ENCODE peak calls at places on chromosomes 1 and 21, in seven cellular contexts. M, H, A, T, S, V and P are unnamed samples.

GRCh38 chr1:27527857-27528700 is 38.1 kb upstream of the WASF2 start:
- DNase-seq in M (no peak), H (no peak), A (peak), T (no peak), S (peak), V (peak), P (no peak)

GRCh38 chr1:224542783-224543440 is 73.2 kb upstream of the CNIH3 start:
- DNase-seq in M (no peak), H (peak), A (no peak), T (no peak), S (no peak), V (no peak), P (peak)

GRCh38 chr1:39526466-39527189 is 35.2 kb downstream of the BMP8A start:
- DNase-seq in M (no peak), H (no peak), A (no peak), T (no peak), S (no peak), V (no peak), P (no peak)

GRCh38 chr1:9071554-9072235 is 2.3 kb upstream of the SLC2A5 start:
- DNase-seq in M (no peak), H (no peak), A (no peak), T (no peak), S (no peak), V (no peak), P (no peak)

GRCh38 chr1:150009604-150010387 is 730 bp downstream of the OTUD7B start:
- DNase-seq in M (peak), H (peak), A (peak), T (no peak), S (no peak), V (no peak), P (peak)

GRCh38 chr1:234102591-234102990 is 198.1 kb downstream of the SLC35F3 start:
- DNase-seq in M (no peak), H (no peak), A (no peak), T (no peak), S (peak), V (no peak), P (peak)

GRCh38 chr21:44996983-44997936 is 57.4 kb downstream of the SLX9 start:
- DNase-seq in M (no peak), H (no peak), A (no peak), T (no peak), S (peak), V (no peak), P (no peak)

GRCh38 chr1:201636581-201636980 is 97.7 kb downstream of the NAV1 start:
- DNase-seq in M (no peak), H (peak), A (no peak), T (no peak), S (no peak), V (no peak), P (peak)

GRCh38 chr1:198125995-198126758 is 30.6 kb upstream of the NEK7 start:
- DNase-seq in M (no peak), H (peak), A (no peak), T (no peak), S (no peak), V (no peak), P (peak)

GRCh38 chr1:203536575-203536974 is 42.6 kb downstream of the OPTC start:
- DNase-seq in M (no peak), H (peak), A (no peak), T (no peak), S (no peak), V (no peak), P (no peak)

GRCh38 chr1:35268282-35269189 is at the start of gene ZMYM4:
- DNase-seq in M (peak), H (peak), A (peak), T (peak), S (peak), V (peak), P (peak)

GRCh38 chr1:38029725-38030511 is 16.7 kb downstream of the POU3F1 start:
- DNase-seq in M (no peak), H (peak), A (peak), T (no peak), S (peak), V (peak), P (peak)

GRCh38 chr1:42319128-42319851 is 15.7 kb downstream of the FOXJ3 start:
- DNase-seq in M (no peak), H (peak), A (no peak), T (no peak), S (no peak), V (no peak), P (peak)

GRCh38 chr1:198936371-198937083 is 297.7 kb downstream of the PTPRC start:
- DNase-seq in M (no peak), H (peak), A (no peak), T (no peak), S (no peak), V (no peak), P (peak)

GRCh38 chr1:175591083-175591743 is 152.2 kb downstream of the TNR start:
- DNase-seq in M (no peak), H (no peak), A (no peak), T (no peak), S (peak), V (no peak), P (no peak)